ENCODE peak calls at places on chromosomes 3 and 15, in five cellular contexts. One of them, this sample, is unnamed.

GRCh38 chr3:134858516-134859035 is 63.5 kb downstream of the EPHB1 start:
- DNase-seq in suprapubic skin: peak
- DNase-seq in fibroblast of mammary gland: no peak
- DNase-seq in glutamatergic neuron: no peak
- DNase-seq in dorsolateral prefrontal cortex: no peak
- DNase-seq in this sample: no peak

GRCh38 chr3:53702776-53703175 is 143.4 kb downstream of the CHDH start:
- DNase-seq in fibroblast of mammary gland: no peak
- DNase-seq in glutamatergic neuron: no peak
- DNase-seq in dorsolateral prefrontal cortex: no peak
- DNase-seq in suprapubic skin: no peak
- DNase-seq in this sample: no peak

GRCh38 chr15:23857028-23857641 is 170.0 kb upstream of the NDN start:
- DNase-seq in glutamatergic neuron: peak
- DNase-seq in dorsolateral prefrontal cortex: no peak
- DNase-seq in fibroblast of mammary gland: peak
- DNase-seq in suprapubic skin: no peak
- DNase-seq in this sample: peak

GRCh38 chr15:34009656-34010055 is 29.3 kb downstream of the AVEN start:
- DNase-seq in fibroblast of mammary gland: no peak
- DNase-seq in dorsolateral prefrontal cortex: no peak
- DNase-seq in suprapubic skin: no peak
- DNase-seq in glutamatergic neuron: no peak
- DNase-seq in this sample: no peak

GRCh38 chr3:123884258-123884831 is at the start of gene MYLK:
- DNase-seq in glutamatergic neuron: peak
- DNase-seq in suprapubic skin: peak
- DNase-seq in dorsolateral prefrontal cortex: no peak
- DNase-seq in fibroblast of mammary gland: peak
- DNase-seq in this sample: peak

GRCh38 chr3:155013427-155013826 is 66.7 kb upstream of the MME start:
- DNase-seq in dorsolateral prefrontal cortex: no peak
- DNase-seq in glutamatergic neuron: no peak
- DNase-seq in suprapubic skin: no peak
- DNase-seq in fibroblast of mammary gland: no peak
- DNase-seq in this sample: no peak

GRCh38 chr3:40476478-40477470 is at the start of gene ZNF619:
- DNase-seq in fibroblast of mammary gland: peak
- DNase-seq in dorsolateral prefrontal cortex: peak
- DNase-seq in suprapubic skin: peak
- DNase-seq in glutamatergic neuron: peak
- DNase-seq in this sample: peak

GRCh38 chr15:99486371-99487336 is 79.1 kb upstream of the MEF2A start:
- DNase-seq in glutamatergic neuron: peak
- DNase-seq in dorsolateral prefrontal cortex: peak
- DNase-seq in suprapubic skin: peak
- DNase-seq in fibroblast of mammary gland: peak
- DNase-seq in this sample: peak

GRCh38 chr15:72086920-72087648 is 30.9 kb downstream of the MYO9A start:
- DNase-seq in fibroblast of mammary gland: no peak
- DNase-seq in glutamatergic neuron: no peak
- DNase-seq in dorsolateral prefrontal cortex: no peak
- DNase-seq in suprapubic skin: no peak
- DNase-seq in this sample: no peak

GRCh38 chr3:143455480-143455879 is 335.9 kb downstream of the CHST2 start:
- DNase-seq in dorsolateral prefrontal cortex: no peak
- DNase-seq in fibroblast of mammary gland: no peak
- DNase-seq in glutamatergic neuron: no peak
- DNase-seq in suprapubic skin: no peak
- DNase-seq in this sample: no peak

GRCh38 chr15:76346666-76347506 is 10.3 kb downstream of the ISL2 start:
- DNase-seq in glutamatergic neuron: peak
- DNase-seq in suprapubic skin: no peak
- DNase-seq in fibroblast of mammary gland: no peak
- DNase-seq in dorsolateral prefrontal cortex: no peak
- DNase-seq in this sample: no peak

GRCh38 chr3:33787328-33788009 is 11.0 kb upstream of the PDCD6IP start:
- DNase-seq in fibroblast of mammary gland: peak
- DNase-seq in suprapubic skin: no peak
- DNase-seq in dorsolateral prefrontal cortex: peak
- DNase-seq in glutamatergic neuron: peak
- DNase-seq in this sample: peak

GRCh38 chr15:76802411-76802810 is 102.7 kb downstream of the SCAPER start:
- DNase-seq in glutamatergic neuron: no peak
- DNase-seq in suprapubic skin: no peak
- DNase-seq in fibroblast of mammary gland: no peak
- DNase-seq in dorsolateral prefrontal cortex: no peak
- DNase-seq in this sample: no peak

GRCh38 chr3:110868106-110868505 is 203.5 kb upstream of the NECTIN3 start:
- DNase-seq in fibroblast of mammary gland: no peak
- DNase-seq in suprapubic skin: no peak
- DNase-seq in dorsolateral prefrontal cortex: no peak
- DNase-seq in glutamatergic neuron: no peak
- DNase-seq in this sample: no peak

GRCh38 chr15:40252438-40253178 is 13.7 kb downstream of the PAK6 start:
- DNase-seq in fibroblast of mammary gland: no peak
- DNase-seq in glutamatergic neuron: no peak
- DNase-seq in suprapubic skin: no peak
- DNase-seq in dorsolateral prefrontal cortex: no peak
- DNase-seq in this sample: no peak

GRCh38 chr3:145145461-145145860 is 1015.5 kb downstream of the PLOD2 start:
- DNase-seq in fibroblast of mammary gland: no peak
- DNase-seq in suprapubic skin: no peak
- DNase-seq in glutamatergic neuron: no peak
- DNase-seq in dorsolateral prefrontal cortex: no peak
- DNase-seq in this sample: no peak

GRCh38 chr15:25481208-25481862 is 42.5 kb upstream of the UBE3A start:
- DNase-seq in glutamatergic neuron: peak
- DNase-seq in suprapubic skin: no peak
- DNase-seq in dorsolateral prefrontal cortex: peak
- DNase-seq in fibroblast of mammary gland: no peak
- DNase-seq in this sample: peak

GRCh38 chr3:17494117-17494809 is 248.2 kb downstream of the TBC1D5 start:
- DNase-seq in suprapubic skin: no peak
- DNase-seq in fibroblast of mammary gland: no peak
- DNase-seq in dorsolateral prefrontal cortex: no peak
- DNase-seq in glutamatergic neuron: peak
- DNase-seq in this sample: no peak
- TF ChIP-seq CTCF in suprapubic skin: no peak
- TF ChIP-seq CTCF in fibroblast of mammary gland: no peak
- TF ChIP-seq CTCF in dorsolateral prefrontal cortex: no peak
- TF ChIP-seq CTCF in glutamatergic neuron: no peak
- TF ChIP-seq CTCF in this sample: no peak

DNA sequence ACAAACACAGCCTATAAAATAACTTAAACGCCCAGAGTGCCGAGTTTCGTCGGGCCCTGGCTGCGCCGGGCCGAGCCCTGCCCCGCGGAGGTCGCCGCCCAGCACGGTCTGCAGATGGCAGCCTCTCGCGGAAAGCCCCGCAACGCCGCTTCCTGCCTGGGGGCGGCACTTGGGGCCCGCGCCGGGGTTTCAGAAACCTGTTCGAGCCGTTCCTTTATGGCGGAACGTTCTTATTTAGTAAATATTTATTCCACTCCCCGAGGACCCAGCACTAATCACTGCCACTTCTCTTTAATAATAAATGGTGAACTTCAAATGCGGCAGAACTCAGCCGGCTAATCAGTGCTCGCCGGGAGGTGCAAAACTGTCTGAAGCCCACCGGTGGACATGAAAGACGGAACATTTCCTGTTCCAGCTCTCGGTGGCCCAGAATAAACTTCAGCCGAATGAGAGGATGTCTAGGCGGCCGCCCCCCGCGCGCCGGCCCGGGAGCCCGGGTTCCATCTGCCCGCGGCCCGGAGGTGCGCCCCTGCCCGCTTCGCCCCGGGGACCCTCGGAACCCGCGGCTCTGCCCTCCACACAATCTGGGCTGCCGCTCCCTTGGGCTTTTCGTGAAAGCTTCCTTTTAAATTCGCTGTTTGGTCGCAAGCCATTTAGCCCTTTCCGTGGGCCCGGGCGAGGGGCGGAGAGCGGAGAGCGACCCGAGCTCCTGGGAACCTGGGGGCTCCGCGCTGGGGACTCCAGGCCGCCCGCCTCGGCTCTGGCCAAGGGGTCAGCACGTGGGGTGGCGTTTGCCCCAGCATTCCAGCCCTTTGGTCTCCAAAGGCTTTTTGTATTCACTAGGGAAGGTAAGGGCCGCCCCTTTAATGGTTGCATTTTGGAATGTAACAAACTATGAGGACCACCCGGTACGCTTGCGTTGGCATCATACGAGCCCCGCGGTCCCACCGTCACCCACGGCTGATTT is 110.8 kb upstream of the ATP11B start:
- DNase-seq in suprapubic skin: no peak
- DNase-seq in glutamatergic neuron: peak
- DNase-seq in dorsolateral prefrontal cortex: peak
- DNase-seq in fibroblast of mammary gland: peak
- DNase-seq in this sample: peak
- TF ChIP-seq CTCF in suprapubic skin: no peak
- TF ChIP-seq CTCF in glutamatergic neuron: peak
- TF ChIP-seq CTCF in dorsolateral prefrontal cortex: peak
- TF ChIP-seq CTCF in fibroblast of mammary gland: no peak
- TF ChIP-seq CTCF in this sample: peak

GRCh38 chr15:60800729-60801072 is 321.8 kb upstream of the ICE2 start:
- DNase-seq in suprapubic skin: no peak
- DNase-seq in dorsolateral prefrontal cortex: no peak
- DNase-seq in glutamatergic neuron: no peak
- DNase-seq in fibroblast of mammary gland: no peak
- DNase-seq in this sample: no peak

GRCh38 chr15:60801336-60801735 is 322.4 kb upstream of the ICE2 start:
- DNase-seq in suprapubic skin: no peak
- DNase-seq in fibroblast of mammary gland: no peak
- DNase-seq in glutamatergic neuron: no peak
- DNase-seq in dorsolateral prefrontal cortex: no peak
- DNase-seq in this sample: no peak

GRCh38 chr15:60797444-60798040 is 318.6 kb upstream of the ICE2 start:
- DNase-seq in fibroblast of mammary gland: peak
- DNase-seq in dorsolateral prefrontal cortex: no peak
- DNase-seq in suprapubic skin: no peak
- DNase-seq in glutamatergic neuron: no peak
- DNase-seq in this sample: no peak

GRCh38 chr15:60799885-60800728 is 321.2 kb upstream of the ICE2 start:
- DNase-seq in fibroblast of mammary gland: peak
- DNase-seq in glutamatergic neuron: no peak
- DNase-seq in dorsolateral prefrontal cortex: no peak
- DNase-seq in suprapubic skin: no peak
- DNase-seq in this sample: no peak

GRCh38 chr15:60798821-60799220 is 319.9 kb upstream of the ICE2 start:
- DNase-seq in suprapubic skin: no peak
- DNase-seq in glutamatergic neuron: no peak
- DNase-seq in fibroblast of mammary gland: peak
- DNase-seq in dorsolateral prefrontal cortex: no peak
- DNase-seq in this sample: no peak
- TF ChIP-seq CTCF in suprapubic skin: no peak
- TF ChIP-seq CTCF in glutamatergic neuron: no peak
- TF ChIP-seq CTCF in fibroblast of mammary gland: no peak
- TF ChIP-seq CTCF in dorsolateral prefrontal cortex: no peak
- TF ChIP-seq CTCF in this sample: no peak

GRCh38 chr15:92612891-92613290 is 42.7 kb downstream of the FAM174B start:
- DNase-seq in glutamatergic neuron: no peak
- DNase-seq in dorsolateral prefrontal cortex: no peak
- DNase-seq in fibroblast of mammary gland: no peak
- DNase-seq in suprapubic skin: peak
- DNase-seq in this sample: no peak

GRCh38 chr15:92610101-92610520 is 45.5 kb downstream of the FAM174B start:
- DNase-seq in suprapubic skin: peak
- DNase-seq in dorsolateral prefrontal cortex: no peak
- DNase-seq in fibroblast of mammary gland: no peak
- DNase-seq in glutamatergic neuron: no peak
- DNase-seq in this sample: no peak

GRCh38 chr15:92613841-92614240 is 41.7 kb downstream of the FAM174B start:
- DNase-seq in fibroblast of mammary gland: no peak
- DNase-seq in dorsolateral prefrontal cortex: no peak
- DNase-seq in suprapubic skin: peak
- DNase-seq in glutamatergic neuron: no peak
- DNase-seq in this sample: no peak

GRCh38 chr15:92611150-92611549 is 44.4 kb downstream of the FAM174B start:
- DNase-seq in fibroblast of mammary gland: no peak
- DNase-seq in glutamatergic neuron: no peak
- DNase-seq in suprapubic skin: no peak
- DNase-seq in dorsolateral prefrontal cortex: no peak
- DNase-seq in this sample: no peak

GRCh38 chr15:92611995-92612745 is 43.4 kb downstream of the FAM174B start:
- DNase-seq in glutamatergic neuron: no peak
- DNase-seq in suprapubic skin: peak
- DNase-seq in fibroblast of mammary gland: no peak
- DNase-seq in dorsolateral prefrontal cortex: peak
- DNase-seq in this sample: no peak
- TF ChIP-seq CTCF in glutamatergic neuron: no peak
- TF ChIP-seq CTCF in suprapubic skin: no peak
- TF ChIP-seq CTCF in fibroblast of mammary gland: no peak
- TF ChIP-seq CTCF in dorsolateral prefrontal cortex: peak
- TF ChIP-seq CTCF in this sample: no peak

DNA sequence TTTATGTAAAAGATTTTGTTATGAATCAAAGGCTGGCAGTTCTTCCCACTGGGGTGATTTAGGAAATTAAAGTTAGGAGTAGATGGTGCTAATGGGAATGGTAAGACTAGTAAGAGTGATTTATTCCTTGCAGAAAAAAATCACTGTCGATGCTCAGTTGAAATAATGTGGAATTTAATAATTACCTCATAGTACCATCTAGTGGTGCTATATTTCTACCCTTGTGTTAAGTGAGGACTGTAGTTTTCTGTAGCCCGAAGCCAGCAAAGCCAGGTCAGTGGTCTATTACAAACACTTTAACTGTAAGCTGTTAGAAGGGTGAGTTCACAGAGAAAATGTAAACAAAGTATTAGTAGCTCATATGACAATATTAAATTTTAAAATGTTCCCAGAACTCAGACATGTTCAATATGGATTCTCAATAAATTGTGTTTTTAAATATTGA is 39.5 kb upstream of the GOLGA8J start:
- DNase-seq in suprapubic skin: no peak
- DNase-seq in fibroblast of mammary gland: peak
- DNase-seq in dorsolateral prefrontal cortex: no peak
- DNase-seq in glutamatergic neuron: no peak
- DNase-seq in this sample: no peak
- TF ChIP-seq CTCF in suprapubic skin: no peak
- TF ChIP-seq CTCF in fibroblast of mammary gland: peak
- TF ChIP-seq CTCF in dorsolateral prefrontal cortex: peak
- TF ChIP-seq CTCF in glutamatergic neuron: no peak
- TF ChIP-seq CTCF in this sample: no peak

DNA sequence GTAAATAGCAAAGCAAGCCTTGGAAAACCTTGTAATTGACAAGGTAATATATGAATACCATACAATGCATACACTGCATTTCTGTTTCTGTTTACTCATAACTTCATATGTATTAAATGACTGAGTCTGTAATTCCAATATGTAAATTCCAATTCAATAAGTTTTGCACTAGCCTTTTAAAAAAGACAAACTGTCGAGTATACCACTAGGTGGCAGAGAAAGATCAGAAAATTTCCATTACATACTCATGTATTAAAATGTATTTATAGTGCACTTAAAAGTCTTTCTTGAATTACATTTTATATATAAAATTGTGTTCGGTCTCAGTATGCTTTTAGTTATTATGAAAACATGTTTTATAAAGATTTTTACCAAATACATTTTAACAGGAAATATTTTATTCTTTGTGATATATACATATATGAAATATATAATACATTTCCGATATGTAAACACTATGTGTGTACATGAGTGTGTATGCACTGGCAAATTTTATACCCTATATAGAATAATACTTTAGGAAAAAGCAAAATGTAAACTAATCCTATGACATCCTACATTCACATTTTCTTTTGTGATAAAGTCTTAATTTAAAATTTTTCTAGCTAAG is 216.8 kb downstream of the VGLL3 start:
- DNase-seq in dorsolateral prefrontal cortex: no peak
- DNase-seq in glutamatergic neuron: no peak
- DNase-seq in suprapubic skin: no peak
- DNase-seq in fibroblast of mammary gland: peak
- DNase-seq in this sample: no peak
- TF ChIP-seq CTCF in dorsolateral prefrontal cortex: peak
- TF ChIP-seq CTCF in glutamatergic neuron: peak
- TF ChIP-seq CTCF in suprapubic skin: peak
- TF ChIP-seq CTCF in fibroblast of mammary gland: peak
- TF ChIP-seq CTCF in this sample: peak